ENCODE peak calls at places on chromosomes 3 and 15, in eight cellular contexts. One of them, this sample, is unnamed.
A peak's percentile ranks its signal among the peaks of the same experiment; 100 is the strongest.

GRCh38 chr3:53805463-53806159 is 40.6 kb downstream of the CHDH start:
- DNase-seq in Ammon's horn: no peak
- DNase-seq in NCI-H1092 treated with DMSO at 0.1 percent for 48 hours: no peak
- DNase-seq in NCI-H2081: no peak
- DNase-seq in KBM-7: no peak
- DNase-seq in AG09319: no peak
- DNase-seq in choroid plexus epithelial cell: no peak
- DNase-seq in activated CD8-positive, alpha-beta memory T cell treated with anti-CD3 and anti-CD28 coated beads for 24 hours: peak; percentile 33
- DNase-seq in this sample: no peak

GRCh38 chr15:40767838-40768491 is 1.8 kb upstream of the C15orf62 start:
- DNase-seq in Ammon's horn: no peak
- DNase-seq in NCI-H1092 treated with DMSO at 0.1 percent for 48 hours: no peak
- DNase-seq in NCI-H2081: no peak
- DNase-seq in KBM-7: no peak
- DNase-seq in AG09319: no peak
- DNase-seq in choroid plexus epithelial cell: no peak
- DNase-seq in activated CD8-positive, alpha-beta memory T cell treated with anti-CD3 and anti-CD28 coated beads for 24 hours: no peak
- DNase-seq in this sample: no peak

GRCh38 chr3:142857056-142857455 is 31.8 kb downstream of the PCOLCE2 start:
- DNase-seq in Ammon's horn: peak; percentile 50
- DNase-seq in NCI-H1092 treated with DMSO at 0.1 percent for 48 hours: peak; percentile 23
- DNase-seq in NCI-H2081: peak; percentile 11
- DNase-seq in KBM-7: peak; percentile 8
- DNase-seq in AG09319: no peak
- DNase-seq in choroid plexus epithelial cell: peak; percentile 23
- DNase-seq in activated CD8-positive, alpha-beta memory T cell treated with anti-CD3 and anti-CD28 coated beads for 24 hours: no peak
- DNase-seq in this sample: no peak

GRCh38 chr3:134319894-134320293 is 54.4 kb downstream of the AMOTL2 start:
- DNase-seq in Ammon's horn: no peak
- DNase-seq in NCI-H1092 treated with DMSO at 0.1 percent for 48 hours: no peak
- DNase-seq in NCI-H2081: no peak
- DNase-seq in KBM-7: no peak
- DNase-seq in AG09319: no peak
- DNase-seq in choroid plexus epithelial cell: no peak
- DNase-seq in activated CD8-positive, alpha-beta memory T cell treated with anti-CD3 and anti-CD28 coated beads for 24 hours: no peak
- DNase-seq in this sample: no peak

GRCh38 chr3:72702390-72702789 is 145.9 kb downstream of the SHQ1 start:
- DNase-seq in Ammon's horn: peak; percentile 21
- DNase-seq in NCI-H1092 treated with DMSO at 0.1 percent for 48 hours: no peak
- DNase-seq in NCI-H2081: no peak
- DNase-seq in KBM-7: no peak
- DNase-seq in AG09319: no peak
- DNase-seq in choroid plexus epithelial cell: no peak
- DNase-seq in activated CD8-positive, alpha-beta memory T cell treated with anti-CD3 and anti-CD28 coated beads for 24 hours: no peak
- DNase-seq in this sample: no peak

GRCh38 chr3:129238945-129239705 is 10.3 kb upstream of the COPG1 start:
- DNase-seq in Ammon's horn: no peak
- DNase-seq in NCI-H1092 treated with DMSO at 0.1 percent for 48 hours: no peak
- DNase-seq in NCI-H2081: no peak
- DNase-seq in KBM-7: no peak
- DNase-seq in AG09319: peak; percentile 46
- DNase-seq in choroid plexus epithelial cell: peak; percentile 73
- DNase-seq in activated CD8-positive, alpha-beta memory T cell treated with anti-CD3 and anti-CD28 coated beads for 24 hours: no peak
- DNase-seq in this sample: no peak

GRCh38 chr3:98776114-98776513 is 13.0 kb downstream of the ST3GAL6 start:
- DNase-seq in Ammon's horn: no peak
- DNase-seq in NCI-H1092 treated with DMSO at 0.1 percent for 48 hours: no peak
- DNase-seq in NCI-H2081: no peak
- DNase-seq in KBM-7: no peak
- DNase-seq in AG09319: no peak
- DNase-seq in choroid plexus epithelial cell: peak; percentile 68
- DNase-seq in activated CD8-positive, alpha-beta memory T cell treated with anti-CD3 and anti-CD28 coated beads for 24 hours: no peak
- DNase-seq in this sample: no peak

GRCh38 chr15:92930776-92931175 is 30.7 kb downstream of the CHD2 start:
- DNase-seq in Ammon's horn: no peak
- DNase-seq in NCI-H1092 treated with DMSO at 0.1 percent for 48 hours: no peak
- DNase-seq in NCI-H2081: no peak
- DNase-seq in KBM-7: no peak
- DNase-seq in AG09319: peak; percentile 51
- DNase-seq in choroid plexus epithelial cell: peak; percentile 90
- DNase-seq in activated CD8-positive, alpha-beta memory T cell treated with anti-CD3 and anti-CD28 coated beads for 24 hours: no peak
- DNase-seq in this sample: peak; percentile 68

GRCh38 chr3:158792709-158793108 is 9.1 kb upstream of the MFSD1 start:
- DNase-seq in Ammon's horn: no peak
- DNase-seq in NCI-H1092 treated with DMSO at 0.1 percent for 48 hours: no peak
- DNase-seq in NCI-H2081: no peak
- DNase-seq in KBM-7: no peak
- DNase-seq in AG09319: peak; percentile 89
- DNase-seq in choroid plexus epithelial cell: peak; percentile 97
- DNase-seq in activated CD8-positive, alpha-beta memory T cell treated with anti-CD3 and anti-CD28 coated beads for 24 hours: no peak
- DNase-seq in this sample: no peak

GRCh38 chr15:48888836-48889235 is 10.9 kb downstream of the EID1 start:
- DNase-seq in Ammon's horn: no peak
- DNase-seq in NCI-H1092 treated with DMSO at 0.1 percent for 48 hours: no peak
- DNase-seq in NCI-H2081: no peak
- DNase-seq in KBM-7: no peak
- DNase-seq in AG09319: no peak
- DNase-seq in choroid plexus epithelial cell: no peak
- DNase-seq in activated CD8-positive, alpha-beta memory T cell treated with anti-CD3 and anti-CD28 coated beads for 24 hours: no peak
- DNase-seq in this sample: no peak

GRCh38 chr3:114223146-114223545 is 14.2 kb downstream of the ZNF80 start:
- DNase-seq in Ammon's horn: no peak
- DNase-seq in NCI-H1092 treated with DMSO at 0.1 percent for 48 hours: no peak
- DNase-seq in NCI-H2081: no peak
- DNase-seq in KBM-7: no peak
- DNase-seq in AG09319: no peak
- DNase-seq in choroid plexus epithelial cell: peak; percentile 35
- DNase-seq in activated CD8-positive, alpha-beta memory T cell treated with anti-CD3 and anti-CD28 coated beads for 24 hours: no peak
- DNase-seq in this sample: no peak

GRCh38 chr3:48130321-48130881 is 57.8 kb downstream of the CDC25A start:
- DNase-seq in Ammon's horn: peak; percentile 60
- DNase-seq in NCI-H1092 treated with DMSO at 0.1 percent for 48 hours: no peak
- DNase-seq in NCI-H2081: no peak
- DNase-seq in KBM-7: no peak
- DNase-seq in AG09319: peak; percentile 72
- DNase-seq in choroid plexus epithelial cell: peak; percentile 96
- DNase-seq in activated CD8-positive, alpha-beta memory T cell treated with anti-CD3 and anti-CD28 coated beads for 24 hours: no peak
- DNase-seq in this sample: peak; percentile 85

GRCh38 chr3:15120986-15121385 is 22.0 kb upstream of the RBSN start:
- DNase-seq in Ammon's horn: no peak
- DNase-seq in NCI-H1092 treated with DMSO at 0.1 percent for 48 hours: peak; percentile 52
- DNase-seq in NCI-H2081: peak; percentile 21
- DNase-seq in KBM-7: no peak
- DNase-seq in AG09319: no peak
- DNase-seq in choroid plexus epithelial cell: no peak
- DNase-seq in activated CD8-positive, alpha-beta memory T cell treated with anti-CD3 and anti-CD28 coated beads for 24 hours: no peak
- DNase-seq in this sample: no peak

GRCh38 chr15:96585634-96586386 is 255.3 kb downstream of the NR2F2 start:
- DNase-seq in Ammon's horn: no peak
- DNase-seq in NCI-H1092 treated with DMSO at 0.1 percent for 48 hours: no peak
- DNase-seq in NCI-H2081: peak; percentile 48
- DNase-seq in KBM-7: no peak
- DNase-seq in AG09319: peak; percentile 2
- DNase-seq in choroid plexus epithelial cell: peak; percentile 52
- DNase-seq in activated CD8-positive, alpha-beta memory T cell treated with anti-CD3 and anti-CD28 coated beads for 24 hours: no peak
- DNase-seq in this sample: no peak

GRCh38 chr3:171459130-171459941 is 869 bp downstream of the TNIK start:
- DNase-seq in Ammon's horn: peak; percentile 59
- DNase-seq in NCI-H1092 treated with DMSO at 0.1 percent for 48 hours: peak; percentile 51
- DNase-seq in NCI-H2081: peak; percentile 40
- DNase-seq in KBM-7: peak; percentile 68
- DNase-seq in AG09319: no peak
- DNase-seq in choroid plexus epithelial cell: peak; percentile 60
- DNase-seq in activated CD8-positive, alpha-beta memory T cell treated with anti-CD3 and anti-CD28 coated beads for 24 hours: peak; percentile 80
- DNase-seq in this sample: no peak

GRCh38 chr3:55571913-55572312 is 84.8 kb upstream of the WNT5A start:
- DNase-seq in Ammon's horn: peak; percentile 63
- DNase-seq in NCI-H1092 treated with DMSO at 0.1 percent for 48 hours: peak; percentile 76
- DNase-seq in NCI-H2081: no peak
- DNase-seq in KBM-7: no peak
- DNase-seq in AG09319: no peak
- DNase-seq in choroid plexus epithelial cell: no peak
- DNase-seq in activated CD8-positive, alpha-beta memory T cell treated with anti-CD3 and anti-CD28 coated beads for 24 hours: no peak
- DNase-seq in this sample: no peak

GRCh38 chr3:138332472-138333073 is 2.9 kb upstream of the NME9 start:
- DNase-seq in Ammon's horn: peak; percentile 52
- DNase-seq in NCI-H1092 treated with DMSO at 0.1 percent for 48 hours: peak; percentile 14
- DNase-seq in NCI-H2081: peak; percentile 25
- DNase-seq in KBM-7: peak; percentile 54
- DNase-seq in AG09319: no peak
- DNase-seq in choroid plexus epithelial cell: peak; percentile 75
- DNase-seq in activated CD8-positive, alpha-beta memory T cell treated with anti-CD3 and anti-CD28 coated beads for 24 hours: peak; percentile 17
- DNase-seq in this sample: no peak

GRCh38 chr15:60840306-60840702 is 361.4 kb upstream of the ICE2 start:
- DNase-seq in Ammon's horn: no peak
- DNase-seq in NCI-H1092 treated with DMSO at 0.1 percent for 48 hours: peak; percentile 57
- DNase-seq in NCI-H2081: no peak
- DNase-seq in KBM-7: no peak
- DNase-seq in AG09319: no peak
- DNase-seq in choroid plexus epithelial cell: peak; percentile 28
- DNase-seq in activated CD8-positive, alpha-beta memory T cell treated with anti-CD3 and anti-CD28 coated beads for 24 hours: no peak
- DNase-seq in this sample: no peak

GRCh38 chr3:158471639-158472294 is 99.2 kb upstream of the MLF1 start:
- DNase-seq in Ammon's horn: no peak
- DNase-seq in NCI-H1092 treated with DMSO at 0.1 percent for 48 hours: no peak
- DNase-seq in NCI-H2081: no peak
- DNase-seq in KBM-7: no peak
- DNase-seq in AG09319: peak; percentile 77
- DNase-seq in choroid plexus epithelial cell: peak; percentile 73
- DNase-seq in activated CD8-positive, alpha-beta memory T cell treated with anti-CD3 and anti-CD28 coated beads for 24 hours: no peak
- DNase-seq in this sample: peak; percentile 86

GRCh38 chr3:97968376-97968775 is 3.9 kb downstream of the RIOX2 start:
- DNase-seq in Ammon's horn: no peak
- DNase-seq in NCI-H1092 treated with DMSO at 0.1 percent for 48 hours: no peak
- DNase-seq in NCI-H2081: no peak
- DNase-seq in KBM-7: no peak
- DNase-seq in AG09319: no peak
- DNase-seq in choroid plexus epithelial cell: no peak
- DNase-seq in activated CD8-positive, alpha-beta memory T cell treated with anti-CD3 and anti-CD28 coated beads for 24 hours: no peak
- DNase-seq in this sample: no peak

GRCh38 chr3:113533534-113533892 is 1.2 kb downstream of the SIDT1 start:
- DNase-seq in Ammon's horn: peak; percentile 17
- DNase-seq in NCI-H1092 treated with DMSO at 0.1 percent for 48 hours: no peak
- DNase-seq in NCI-H2081: no peak
- DNase-seq in KBM-7: peak; percentile 32
- DNase-seq in AG09319: no peak
- DNase-seq in choroid plexus epithelial cell: no peak
- DNase-seq in activated CD8-positive, alpha-beta memory T cell treated with anti-CD3 and anti-CD28 coated beads for 24 hours: no peak
- DNase-seq in this sample: no peak

GRCh38 chr15:33292718-33293307 is 18.0 kb upstream of the RYR3 start:
- DNase-seq in Ammon's horn: peak; percentile 85
- DNase-seq in NCI-H1092 treated with DMSO at 0.1 percent for 48 hours: peak; percentile 24
- DNase-seq in NCI-H2081: peak; percentile 73
- DNase-seq in KBM-7: peak; percentile 48
- DNase-seq in AG09319: peak; percentile 1
- DNase-seq in choroid plexus epithelial cell: peak; percentile 79
- DNase-seq in activated CD8-positive, alpha-beta memory T cell treated with anti-CD3 and anti-CD28 coated beads for 24 hours: peak; percentile 64
- DNase-seq in this sample: peak; percentile 55

GRCh38 chr3:9135930-9136525 is 113.4 kb downstream of the SRGAP3 start:
- DNase-seq in Ammon's horn: peak; percentile 65
- DNase-seq in NCI-H1092 treated with DMSO at 0.1 percent for 48 hours: peak; percentile 29
- DNase-seq in NCI-H2081: no peak
- DNase-seq in KBM-7: no peak
- DNase-seq in AG09319: no peak
- DNase-seq in choroid plexus epithelial cell: no peak
- DNase-seq in activated CD8-positive, alpha-beta memory T cell treated with anti-CD3 and anti-CD28 coated beads for 24 hours: peak; percentile 59
- DNase-seq in this sample: no peak

GRCh38 chr3:144129536-144130214 is 158.1 kb downstream of the DIPK2A start:
- DNase-seq in Ammon's horn: no peak
- DNase-seq in NCI-H1092 treated with DMSO at 0.1 percent for 48 hours: no peak
- DNase-seq in NCI-H2081: no peak
- DNase-seq in KBM-7: no peak
- DNase-seq in AG09319: no peak
- DNase-seq in choroid plexus epithelial cell: no peak
- DNase-seq in activated CD8-positive, alpha-beta memory T cell treated with anti-CD3 and anti-CD28 coated beads for 24 hours: no peak
- DNase-seq in this sample: no peak

GRCh38 chr3:100073555-100074307 is 40.6 kb downstream of the FILIP1L start:
- DNase-seq in Ammon's horn: peak; percentile 45
- DNase-seq in NCI-H1092 treated with DMSO at 0.1 percent for 48 hours: no peak
- DNase-seq in NCI-H2081: no peak
- DNase-seq in KBM-7: peak; percentile 94
- DNase-seq in AG09319: peak; percentile 43
- DNase-seq in choroid plexus epithelial cell: peak; percentile 96
- DNase-seq in activated CD8-positive, alpha-beta memory T cell treated with anti-CD3 and anti-CD28 coated beads for 24 hours: no peak
- DNase-seq in this sample: peak; percentile 54

GRCh38 chr3:36796896-36797295 is 32.5 kb upstream of the DCLK3 start:
- DNase-seq in Ammon's horn: no peak
- DNase-seq in NCI-H1092 treated with DMSO at 0.1 percent for 48 hours: no peak
- DNase-seq in NCI-H2081: no peak
- DNase-seq in KBM-7: no peak
- DNase-seq in AG09319: no peak
- DNase-seq in choroid plexus epithelial cell: peak; percentile 39
- DNase-seq in activated CD8-positive, alpha-beta memory T cell treated with anti-CD3 and anti-CD28 coated beads for 24 hours: no peak
- DNase-seq in this sample: no peak

GRCh38 chr3:101690972-101691371 is 4.5 kb upstream of the RPL24 start:
- DNase-seq in Ammon's horn: no peak
- DNase-seq in NCI-H1092 treated with DMSO at 0.1 percent for 48 hours: no peak
- DNase-seq in NCI-H2081: no peak
- DNase-seq in KBM-7: peak; percentile 21
- DNase-seq in AG09319: no peak
- DNase-seq in choroid plexus epithelial cell: no peak
- DNase-seq in activated CD8-positive, alpha-beta memory T cell treated with anti-CD3 and anti-CD28 coated beads for 24 hours: peak; percentile 53
- DNase-seq in this sample: no peak

GRCh38 chr15:77768107-77768506 is 135.4 kb upstream of the LINGO1 start:
- DNase-seq in Ammon's horn: no peak
- DNase-seq in NCI-H1092 treated with DMSO at 0.1 percent for 48 hours: no peak
- DNase-seq in NCI-H2081: no peak
- DNase-seq in KBM-7: no peak
- DNase-seq in AG09319: no peak
- DNase-seq in choroid plexus epithelial cell: no peak
- DNase-seq in activated CD8-positive, alpha-beta memory T cell treated with anti-CD3 and anti-CD28 coated beads for 24 hours: no peak
- DNase-seq in this sample: no peak

GRCh38 chr15:32669870-32670623 is 28.5 kb downstream of the SCG5 start:
- DNase-seq in Ammon's horn: peak; percentile 89
- DNase-seq in NCI-H1092 treated with DMSO at 0.1 percent for 48 hours: no peak
- DNase-seq in NCI-H2081: no peak
- DNase-seq in KBM-7: no peak
- DNase-seq in AG09319: peak; percentile 90
- DNase-seq in choroid plexus epithelial cell: peak; percentile 65
- DNase-seq in activated CD8-positive, alpha-beta memory T cell treated with anti-CD3 and anti-CD28 coated beads for 24 hours: no peak
- DNase-seq in this sample: no peak

GRCh38 chr3:120438971-120439370 is 11.8 kb downstream of the FSTL1 start:
- DNase-seq in Ammon's horn: no peak
- DNase-seq in NCI-H1092 treated with DMSO at 0.1 percent for 48 hours: no peak
- DNase-seq in NCI-H2081: no peak
- DNase-seq in KBM-7: no peak
- DNase-seq in AG09319: no peak
- DNase-seq in choroid plexus epithelial cell: peak; percentile 91
- DNase-seq in activated CD8-positive, alpha-beta memory T cell treated with anti-CD3 and anti-CD28 coated beads for 24 hours: no peak
- DNase-seq in this sample: no peak

GRCh38 chr3:71879089-71879488 is 94.1 kb upstream of the PROK2 start:
- DNase-seq in Ammon's horn: no peak
- DNase-seq in NCI-H1092 treated with DMSO at 0.1 percent for 48 hours: no peak
- DNase-seq in NCI-H2081: no peak
- DNase-seq in KBM-7: no peak
- DNase-seq in AG09319: no peak
- DNase-seq in choroid plexus epithelial cell: no peak
- DNase-seq in activated CD8-positive, alpha-beta memory T cell treated with anti-CD3 and anti-CD28 coated beads for 24 hours: no peak
- DNase-seq in this sample: no peak

GRCh38 chr15:49809894-49810594 is 189.2 kb downstream of the DTWD1 start:
- DNase-seq in Ammon's horn: no peak
- DNase-seq in NCI-H1092 treated with DMSO at 0.1 percent for 48 hours: no peak
- DNase-seq in NCI-H2081: no peak
- DNase-seq in KBM-7: no peak
- DNase-seq in AG09319: no peak
- DNase-seq in choroid plexus epithelial cell: no peak
- DNase-seq in activated CD8-positive, alpha-beta memory T cell treated with anti-CD3 and anti-CD28 coated beads for 24 hours: no peak
- DNase-seq in this sample: no peak

GRCh38 chr3:30747771-30748281 is 141.4 kb downstream of the TGFBR2 start:
- DNase-seq in Ammon's horn: peak; percentile 13
- DNase-seq in NCI-H1092 treated with DMSO at 0.1 percent for 48 hours: peak; percentile 10
- DNase-seq in NCI-H2081: no peak
- DNase-seq in KBM-7: peak; percentile 33
- DNase-seq in AG09319: peak; percentile 12
- DNase-seq in choroid plexus epithelial cell: peak; percentile 70
- DNase-seq in activated CD8-positive, alpha-beta memory T cell treated with anti-CD3 and anti-CD28 coated beads for 24 hours: no peak
- DNase-seq in this sample: peak; percentile 16

GRCh38 chr15:70164910-70165791 is 67.4 kb upstream of the TLE3 start:
- DNase-seq in Ammon's horn: no peak
- DNase-seq in NCI-H1092 treated with DMSO at 0.1 percent for 48 hours: no peak
- DNase-seq in NCI-H2081: no peak
- DNase-seq in KBM-7: no peak
- DNase-seq in AG09319: no peak
- DNase-seq in choroid plexus epithelial cell: no peak
- DNase-seq in activated CD8-positive, alpha-beta memory T cell treated with anti-CD3 and anti-CD28 coated beads for 24 hours: no peak
- DNase-seq in this sample: no peak

This sample was measured in astrocyte of the cerebellum.